ENCODE peak calls at places on chromosomes 16 and 17, in four cellular contexts. G, A, Q and V are unnamed samples.

GRCh38 chr16:4494746-4495490 is 18.7 kb downstream of the HMOX2 start:
- DNase-seq in G (no peak), A (peak), Q (no peak), V (no peak)

GRCh38 chr17:3917391-3917931 is 1.2 kb upstream of the P2RX1 start:
- DNase-seq in G (no peak), A (peak), Q (no peak), V (no peak)

GRCh38 chr17:73820686-73821448 is 176.6 kb upstream of the SDK2 start:
- DNase-seq in G (no peak), A (peak), Q (peak), V (peak)

GRCh38 chr17:32518856-32519768 is 32.3 kb downstream of the CDK5R1 start:
- DNase-seq in G (peak), A (peak), Q (peak), V (peak)

GRCh38 chr16:55255890-55256289 is 68.1 kb upstream of the IRX6 start:
- DNase-seq in G (no peak), A (no peak), Q (no peak), V (no peak)

GRCh38 chr16:80367037-80367658 is 173.6 kb upstream of the DYNLRB2 start:
- DNase-seq in G (no peak), A (no peak), Q (no peak), V (no peak)

GRCh38 chr16:30142672-30143346 is 19.8 kb upstream of the MAPK3 start:
- DNase-seq in G (no peak), A (no peak), Q (no peak), V (peak)

GRCh38 chr17:72187544-72187943 is 66.7 kb downstream of the SOX9 start:
- DNase-seq in G (no peak), A (peak), Q (no peak), V (no peak)

GRCh38 chr16:81997738-81998137 is 13.5 kb downstream of the SDR42E1 start:
- DNase-seq in G (no peak), A (peak), Q (no peak), V (no peak)

GRCh38 chr16:83113317-83113716 is 486.5 kb downstream of the CDH13 start:
- DNase-seq in G (no peak), A (peak), Q (no peak), V (peak)

GRCh38 chr16:86285938-86286921 is 224.1 kb upstream of the FOXF1 start:
- DNase-seq in G (no peak), A (no peak), Q (no peak), V (no peak)

GRCh38 chr17:596763-597644 is 117.6 kb downstream of the VPS53 start:
- DNase-seq in G (no peak), A (peak), Q (peak), V (no peak)

GRCh38 chr16:66928702-66929388 is 3.5 kb upstream of the RRAD start:
- DNase-seq in G (no peak), A (peak), Q (peak), V (peak)

GRCh38 chr17:2057714-2058520 is 3.0 kb downstream of the HIC1 start:
- DNase-seq in G (no peak), A (no peak), Q (no peak), V (no peak)

GRCh38 chr17:16352838-16353701 is at the start of gene CENPV:
- DNase-seq in G (peak), A (peak), Q (peak), V (peak)

GRCh38 chr16:14043278-14043677 is 27.8 kb upstream of the MRTFB start:
- DNase-seq in G (no peak), A (no peak), Q (no peak), V (no peak)

GRCh38 chr17:68329331-68329730 is 38.0 kb downstream of the ARSG start:
- DNase-seq in G (no peak), A (no peak), Q (no peak), V (no peak)

GRCh38 chr17:27349540-27350021 is 55.7 kb downstream of the WSB1 start:
- DNase-seq in G (no peak), A (no peak), Q (no peak), V (no peak)

GRCh38 chr17:75151893-75152292 is 2.4 kb downstream of the JPT1 start:
- DNase-seq in G (no peak), A (no peak), Q (no peak), V (no peak)

GRCh38 chr17:2875608-2876007 is 79.4 kb downstream of the RAP1GAP2 start:
- DNase-seq in G (no peak), A (no peak), Q (no peak), V (no peak)

GRCh38 chr16:48901712-48902374 is 291.9 kb upstream of the N4BP1 start:
- DNase-seq in G (no peak), A (no peak), Q (no peak), V (no peak)

GRCh38 chr16:71648162-71648561 is 22.2 kb downstream of the MARVELD3 start:
- DNase-seq in G (no peak), A (no peak), Q (no peak), V (no peak)

GRCh38 chr17:19333736-19334290 is 28.7 kb downstream of the B9D1 start:
- DNase-seq in G (no peak), A (no peak), Q (peak), V (no peak)

GRCh38 chr16:79845006-79845733 is 244.6 kb upstream of the MAF start:
- DNase-seq in G (no peak), A (no peak), Q (no peak), V (peak)

GRCh38 chr16:86625821-86626220 is 47.5 kb downstream of the FOXL1 start:
- DNase-seq in G (no peak), A (no peak), Q (no peak), V (no peak)

GRCh38 chr16:1820973-1821290 is 5.7 kb downstream of the HAGH start:
- DNase-seq in G (no peak), A (no peak), Q (no peak), V (no peak)

GRCh38 chr16:51431517-51432241 is 280.6 kb upstream of the SALL1 start:
- DNase-seq in G (no peak), A (peak), Q (no peak), V (peak)

GRCh38 chr17:72408122-72408382 is 287.2 kb downstream of the SOX9 start:
- DNase-seq in G (no peak), A (peak), Q (no peak), V (no peak)

GRCh38 chr17:64420143-64420670 is 28.7 kb upstream of the MILR1 start:
- DNase-seq in G (peak), A (peak), Q (peak), V (peak)

GRCh38 chr16:13436641-13437423 is 483.1 kb upstream of the ERCC4 start:
- DNase-seq in G (no peak), A (peak), Q (no peak), V (no peak)

GRCh38 chr17:74433421-74434121 is 1.7 kb downstream of the GPRC5C start:
- DNase-seq in G (no peak), A (peak), Q (no peak), V (no peak)

GRCh38 chr17:27386206-27387075 is 69.8 kb upstream of the KSR1 start:
- DNase-seq in G (no peak), A (no peak), Q (no peak), V (no peak)

GRCh38 chr17:885971-886571 is 93.5 kb downstream of the NXN start:
- DNase-seq in G (no peak), A (no peak), Q (no peak), V (no peak)